ENCODE peak calls at places on chromosome X, in nine cellular contexts. E is GM18507, Y is midbrain, J is A549, H is body of pancreas, F is nucleus accumbens, U is HT-29, Q is RPMI8226, M is coronary artery. I is an unnamed sample.

GRCh38 chrX:37371578-37371981 is 22.4 kb downstream of the PRRG1 start:
- DNase-seq in E (no peak), Y (no peak), J (no peak), H (no peak), F (no peak), U (no peak), Q (no peak), M (no peak), I (no peak)

GRCh38 chrX:11665144-11666040 is at the start of gene ARHGAP6:
- DNase-seq in E (no peak), Y (no peak), J (peak), H (peak), F (no peak), U (no peak), Q (no peak), M (no peak), I (peak)

GRCh38 chrX:150227873-150228272 is 135.2 kb upstream of the MAMLD1 start:
- DNase-seq in E (no peak), Y (no peak), J (no peak), H (no peak), F (no peak), U (no peak), Q (no peak), M (peak), I (no peak)

GRCh38 chrX:69508610-69509009 is 4.5 kb downstream of the NALF2 start:
- DNase-seq in E (no peak), Y (no peak), J (no peak), H (no peak), F (no peak), U (no peak), Q (no peak), M (no peak), I (no peak)

GRCh38 chrX:111507931-111508330 is 3.5 kb upstream of the SERTM2 start:
- DNase-seq in E (no peak), Y (no peak), J (no peak), H (no peak), F (no peak), U (no peak), Q (no peak), M (no peak), I (no peak)

GRCh38 chrX:49101629-49101984 is 21.9 kb upstream of the WDR45 start:
- DNase-seq in E (no peak), Y (no peak), J (no peak), H (no peak), F (no peak), U (no peak), Q (peak), M (no peak), I (no peak)

GRCh38 chrX:10395643-10396042 is 224.7 kb downstream of the MID1 start:
- DNase-seq in E (no peak), Y (no peak), J (no peak), H (no peak), F (no peak), U (no peak), Q (no peak), M (no peak), I (no peak)

GRCh38 chrX:152819732-152820131 is 10.8 kb downstream of the CETN2 start:
- DNase-seq in E (no peak), Y (no peak), J (no peak), H (no peak), F (no peak), U (no peak), Q (no peak), M (no peak), I (no peak)

GRCh38 chrX:155188786-155189185 is 27.5 kb upstream of the VBP1 start:
- DNase-seq in E (no peak), Y (no peak), J (no peak), H (no peak), F (no peak), U (no peak), Q (no peak), M (no peak), I (no peak)

GRCh38 chrX:40012800-40013682 is 84.7 kb downstream of the BCOR start:
- DNase-seq in E (no peak), Y (no peak), J (peak), H (peak), F (no peak), U (peak), Q (peak), M (peak), I (no peak)

GRCh38 chrX:84186603-84187358 is 1.2 kb downstream of the RPS6KA6 start:
- DNase-seq in E (no peak), Y (no peak), J (peak), H (no peak), F (no peak), U (peak), Q (no peak), M (no peak), I (no peak)

GRCh38 chrX:123217077-123217476 is 33.0 kb downstream of the GRIA3 start:
- DNase-seq in E (no peak), Y (no peak), J (no peak), H (no peak), F (no peak), U (no peak), Q (no peak), M (no peak), I (no peak)

GRCh38 chrX:68018248-68019203 is 414.8 kb downstream of the OPHN1 start:
- DNase-seq in E (no peak), Y (no peak), J (peak), H (no peak), F (no peak), U (peak), Q (peak), M (no peak), I (no peak)